ENCODE peak calls at places on chromosomes 5 and 9, in four cellular contexts. D, L, S and G are unnamed samples.

GRCh38 chr9:78967557-78968212 is 604.1 kb upstream of the TLE4 start:
- DNase-seq in D (no peak), L (peak), S (peak), G (no peak)

GRCh38 chr9:127555830-127556820 is 56.0 kb upstream of the STXBP1 start:
- DNase-seq in D (peak), L (peak), S (no peak), G (no peak)

GRCh38 chr5:34699155-34700077 is 43.3 kb downstream of the RAI14 start:
- DNase-seq in D (peak), L (no peak), S (no peak), G (peak)

GRCh38 chr5:149724130-149724850 is 5.8 kb upstream of the PPARGC1B start:
- DNase-seq in D (no peak), L (no peak), S (no peak), G (no peak)

GRCh38 chr5:110321117-110321516 is 405.4 kb downstream of the TMEM232 start:
- DNase-seq in D (no peak), L (no peak), S (no peak), G (no peak)

GRCh38 chr9:127545196-127546124 is 66.6 kb upstream of the STXBP1 start:
- DNase-seq in D (peak), L (peak), S (peak), G (no peak)

GRCh38 chr5:443239-444151 is 519 bp downstream of the EXOC3 start:
- DNase-seq in D (peak), L (peak), S (no peak), G (peak)

GRCh38 chr5:170080786-170081445 is 24.8 kb upstream of the FOXI1 start:
- DNase-seq in D (no peak), L (no peak), S (no peak), G (no peak)

GRCh38 chr9:132638240-132638639 is 31.5 kb downstream of the DDX31 start:
- DNase-seq in D (no peak), L (no peak), S (no peak), G (no peak)

GRCh38 chr5:88377240-88377639 is 108.6 kb upstream of the TMEM161B start:
- DNase-seq in D (no peak), L (no peak), S (no peak), G (no peak)

GRCh38 chr9:73179594-73179993 is 27.9 kb downstream of the ANXA1 start:
- DNase-seq in D (no peak), L (peak), S (no peak), G (no peak)

GRCh38 chr5:181119105-181119504 is 11.9 kb downstream of the OR2V1 start:
- DNase-seq in D (no peak), L (no peak), S (no peak), G (no peak)

GRCh38 chr5:56951131-56951945 is 585 bp downstream of the MIER3 start:
- DNase-seq in D (no peak), L (peak), S (no peak), G (peak)

GRCh38 chr5:172564187-172564586 is 76.9 kb upstream of the NEURL1B start:
- DNase-seq in D (no peak), L (no peak), S (peak), G (no peak)

GRCh38 chr5:39264528-39264927 is 45.2 kb upstream of the FYB1 start:
- DNase-seq in D (no peak), L (no peak), S (no peak), G (no peak)
- TF ChIP-seq MAX in D (no peak), L (no peak), S (no peak), G (no peak)

DNA sequence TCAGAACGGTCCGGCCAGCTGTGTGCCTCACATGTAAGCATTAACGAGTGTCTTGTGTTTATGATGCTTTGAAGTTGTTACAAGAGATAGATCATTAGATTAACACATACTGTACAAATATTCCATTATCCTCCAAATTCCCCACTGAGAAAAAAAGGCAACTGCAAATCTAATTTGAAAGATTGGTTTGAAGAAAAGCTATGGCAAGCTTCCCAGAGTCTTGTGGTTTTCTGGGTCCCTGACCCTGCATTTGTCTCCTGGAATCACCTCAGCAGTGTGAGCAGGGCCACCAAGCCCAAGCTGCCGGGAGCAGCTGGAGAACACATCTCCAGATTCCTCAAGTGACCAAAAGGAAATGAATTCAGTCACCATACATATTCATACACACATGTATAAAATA is 36.9 kb upstream of the ADAMTS16 start:
- DNase-seq in D (no peak), L (no peak), S (no peak), G (no peak)
- TF ChIP-seq NR3C1 in D (no peak), L (no peak), S (no peak), G (no peak)

GRCh38 chr5:137997726-137998213 is 35.1 kb downstream of the FAM13B start:
- DNase-seq in D (no peak), L (peak), S (peak), G (no peak)
- TF ChIP-seq HMGXB4 in D (no peak), L (no peak), S (no peak), G (no peak)

GRCh38 chr5:108557686-108558085 is 175.8 kb upstream of the FBXL17 start:
- DNase-seq in D (no peak), L (no peak), S (no peak), G (no peak)
- TF ChIP-seq MAX in D (no peak), L (no peak), S (no peak), G (no peak)

GRCh38 chr9:85262333-85262732 is 479.4 kb downstream of the AGTPBP1 start:
- DNase-seq in D (no peak), L (no peak), S (no peak), G (no peak)
- TF ChIP-seq NR3C1 in D (no peak), L (no peak), S (no peak), G (no peak)

DNA sequence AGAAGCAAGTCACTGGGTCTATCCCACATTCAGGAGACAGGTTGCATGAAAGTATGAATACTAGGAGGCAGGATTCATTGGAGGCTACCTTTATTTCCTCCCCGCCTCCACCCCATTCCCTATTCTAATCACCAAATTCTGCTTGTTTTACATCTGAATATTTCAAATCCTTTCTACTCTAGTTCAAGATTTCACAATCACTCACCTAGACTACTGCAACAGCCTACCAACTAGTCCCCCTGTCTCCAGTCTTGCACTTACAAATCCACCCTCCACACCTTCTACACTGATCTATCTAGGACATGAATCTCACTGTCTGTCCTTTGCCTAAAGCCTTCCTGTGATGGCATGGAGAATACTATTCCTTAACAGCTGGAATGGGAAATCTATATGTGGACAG is 6.4 kb upstream of the KIF27 start:
- DNase-seq in D (no peak), L (no peak), S (no peak), G (no peak)
- TF ChIP-seq HMGXB4 in D (no peak), L (no peak), S (no peak), G (no peak)

GRCh38 chr5:138371454-138371853 is 19.0 kb downstream of the KDM3B start:
- DNase-seq in D (no peak), L (no peak), S (no peak), G (no peak)
- TF ChIP-seq MAX in D (no peak), L (no peak), S (no peak), G (no peak)

GRCh38 chr5:77630246-77631165 is 8.0 kb downstream of the OTP start:
- DNase-seq in D (no peak), L (peak), S (peak), G (peak)

GRCh38 chr5:77631166-77631582 is 7.3 kb downstream of the OTP start:
- DNase-seq in D (no peak), L (no peak), S (no peak), G (no peak)

GRCh38 chr5:77628840-77629552 is 9.5 kb downstream of the OTP start:
- DNase-seq in D (no peak), L (peak), S (no peak), G (no peak)

GRCh38 chr5:77627869-77628674 is 10.4 kb downstream of the OTP start:
- DNase-seq in D (no peak), L (no peak), S (no peak), G (peak)

GRCh38 chr5:77629553-77630245 is 8.8 kb downstream of the OTP start:
- DNase-seq in D (no peak), L (peak), S (no peak), G (no peak)
- TF ChIP-seq NR3C1 in D (no peak), L (no peak), S (no peak), G (no peak)

GRCh38 chr9:114336157-114336556 is 6.5 kb downstream of the ORM2 start:
- DNase-seq in D (no peak), L (no peak), S (no peak), G (no peak)
- TF ChIP-seq HMGXB4 in D (no peak), L (no peak), S (no peak), G (no peak)

GRCh38 chr9:95513722-95514121 is 3.0 kb downstream of the PTCH1 start:
- DNase-seq in D (no peak), L (no peak), S (no peak), G (no peak)

GRCh38 chr9:95515272-95516113 is 1.3 kb downstream of the PTCH1 start:
- DNase-seq in D (no peak), L (no peak), S (no peak), G (peak)

GRCh38 chr9:95512751-95513120 is 4.0 kb downstream of the PTCH1 start:
- DNase-seq in D (no peak), L (no peak), S (no peak), G (no peak)

GRCh38 chr9:95516221-95516735 is 493 bp downstream of the PTCH1 start:
- DNase-seq in D (peak), L (no peak), S (no peak), G (peak)

DNA sequence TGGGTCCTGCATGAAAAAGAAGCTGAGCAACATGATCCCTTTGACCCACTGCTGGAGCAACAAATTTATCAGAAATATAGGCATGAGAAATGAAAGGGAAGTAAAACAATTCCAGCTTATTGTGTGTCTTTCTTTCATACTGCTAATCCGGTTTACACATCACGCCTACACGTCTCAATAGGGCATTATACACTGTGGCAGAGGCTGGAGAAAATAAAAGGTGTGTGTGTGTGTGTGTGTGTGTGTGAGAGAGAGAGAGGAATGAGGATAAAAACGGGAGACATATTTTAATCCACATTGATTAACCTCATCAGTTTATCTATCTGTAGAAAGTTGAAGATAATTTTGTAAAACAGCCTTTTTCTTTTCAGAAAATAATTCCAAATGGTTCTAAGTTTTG is 2.4 kb downstream of the PTCH1 start:
- DNase-seq in D (no peak), L (no peak), S (no peak), G (no peak)
- TF ChIP-seq MAX in D (no peak), L (no peak), S (no peak), G (no peak)